ENCODE peak calls at places on chromosomes 4 and X, in ten cellular contexts. One of them, this sample, is unnamed. For H3K4me1, the result is how much of the 10 kb centered on the place peaks cover.

GRCh38 chr4:171340282-171340681 is 472.9 kb upstream of the GALNTL6 start:
- DNase-seq in endothelial cell of umbilical vein: no peak
- DNase-seq in IMR-90: no peak
- DNase-seq in K562: no peak
- DNase-seq in ovary: no peak
- DNase-seq in thyroid gland: no peak
- DNase-seq in uterus: no peak
- DNase-seq in esophagus muscularis mucosa: no peak
- DNase-seq in body of pancreas: no peak
- DNase-seq in esophagus squamous epithelium: no peak
- DNase-seq in this sample: no peak

GRCh38 chr4:87317527-87317926 is 5.2 kb downstream of the HSD17B13 start:
- DNase-seq in uterus: no peak
- DNase-seq in IMR-90: peak
- DNase-seq in K562: no peak
- DNase-seq in ovary: no peak
- DNase-seq in endothelial cell of umbilical vein: no peak
- DNase-seq in body of pancreas: peak
- DNase-seq in esophagus squamous epithelium: no peak
- DNase-seq in esophagus muscularis mucosa: no peak
- DNase-seq in thyroid gland: no peak
- DNase-seq in this sample: no peak

GRCh38 chrX:57227691-57228090 is 58.8 kb upstream of the FAAH2 start:
- DNase-seq in K562: no peak
- DNase-seq in endothelial cell of umbilical vein: no peak
- DNase-seq in ovary: no peak
- DNase-seq in uterus: no peak
- DNase-seq in esophagus squamous epithelium: no peak
- DNase-seq in thyroid gland: no peak
- DNase-seq in esophagus muscularis mucosa: no peak
- DNase-seq in body of pancreas: no peak
- DNase-seq in IMR-90: no peak
- DNase-seq in this sample: no peak

GRCh38 chr4:107314156-107314555 is 278.0 kb upstream of the DKK2 start:
- DNase-seq in esophagus muscularis mucosa: no peak
- DNase-seq in body of pancreas: no peak
- DNase-seq in IMR-90: no peak
- DNase-seq in uterus: no peak
- DNase-seq in thyroid gland: no peak
- DNase-seq in K562: no peak
- DNase-seq in endothelial cell of umbilical vein: no peak
- DNase-seq in ovary: no peak
- DNase-seq in esophagus squamous epithelium: no peak
- DNase-seq in this sample: no peak

GRCh38 chr4:4641661-4642180 is 99.9 kb upstream of the STX18 start:
- DNase-seq in uterus: no peak
- DNase-seq in endothelial cell of umbilical vein: no peak
- DNase-seq in K562: no peak
- DNase-seq in esophagus squamous epithelium: no peak
- DNase-seq in body of pancreas: no peak
- DNase-seq in esophagus muscularis mucosa: no peak
- DNase-seq in thyroid gland: no peak
- DNase-seq in ovary: no peak
- DNase-seq in IMR-90: no peak
- DNase-seq in this sample: no peak

GRCh38 chr4:55574252-55574651 is 17.8 kb downstream of the PDCL2 start:
- DNase-seq in IMR-90: no peak
- DNase-seq in esophagus muscularis mucosa: no peak
- DNase-seq in uterus: no peak
- DNase-seq in body of pancreas: no peak
- DNase-seq in K562: no peak
- DNase-seq in endothelial cell of umbilical vein: no peak
- DNase-seq in esophagus squamous epithelium: no peak
- DNase-seq in ovary: no peak
- DNase-seq in thyroid gland: no peak
- DNase-seq in this sample: no peak

GRCh38 chrX:39969099-39969825 is 128.5 kb downstream of the BCOR start:
- DNase-seq in IMR-90: no peak
- DNase-seq in thyroid gland: peak
- DNase-seq in endothelial cell of umbilical vein: peak
- DNase-seq in esophagus muscularis mucosa: no peak
- DNase-seq in esophagus squamous epithelium: no peak
- DNase-seq in ovary: no peak
- DNase-seq in body of pancreas: no peak
- DNase-seq in uterus: no peak
- DNase-seq in K562: no peak
- DNase-seq in this sample: no peak

GRCh38 chrX:40005290-40006011 is 92.3 kb downstream of the BCOR start:
- DNase-seq in thyroid gland: no peak
- DNase-seq in esophagus squamous epithelium: no peak
- DNase-seq in uterus: no peak
- DNase-seq in body of pancreas: no peak
- DNase-seq in endothelial cell of umbilical vein: no peak
- DNase-seq in ovary: no peak
- DNase-seq in K562: no peak
- DNase-seq in IMR-90: no peak
- DNase-seq in esophagus muscularis mucosa: no peak
- DNase-seq in this sample: no peak

GRCh38 chr4:129254126-129254525 is 158.2 kb downstream of the C4orf33 start:
- DNase-seq in IMR-90: no peak
- DNase-seq in ovary: no peak
- DNase-seq in esophagus squamous epithelium: no peak
- DNase-seq in endothelial cell of umbilical vein: no peak
- DNase-seq in body of pancreas: no peak
- DNase-seq in thyroid gland: no peak
- DNase-seq in esophagus muscularis mucosa: no peak
- DNase-seq in uterus: no peak
- DNase-seq in K562: no peak
- DNase-seq in this sample: no peak

GRCh38 chrX:44020693-44021092 is 47.5 kb upstream of the NDP start:
- DNase-seq in esophagus muscularis mucosa: no peak
- DNase-seq in ovary: no peak
- DNase-seq in K562: no peak
- DNase-seq in thyroid gland: no peak
- DNase-seq in IMR-90: no peak
- DNase-seq in endothelial cell of umbilical vein: no peak
- DNase-seq in uterus: no peak
- DNase-seq in esophagus squamous epithelium: no peak
- DNase-seq in body of pancreas: no peak
- DNase-seq in this sample: no peak

GRCh38 chr4:8308856-8309771 is 39.6 kb downstream of the HTRA3 start:
- DNase-seq in esophagus squamous epithelium: no peak
- DNase-seq in endothelial cell of umbilical vein: no peak
- DNase-seq in ovary: peak
- DNase-seq in K562: no peak
- DNase-seq in esophagus muscularis mucosa: no peak
- DNase-seq in thyroid gland: peak
- DNase-seq in uterus: peak
- DNase-seq in body of pancreas: no peak
- DNase-seq in IMR-90: peak
- DNase-seq in this sample: peak

GRCh38 chrX:9465380-9466114 is 689 bp downstream of the TBL1X start:
- DNase-seq in esophagus muscularis mucosa: no peak
- DNase-seq in ovary: peak
- DNase-seq in endothelial cell of umbilical vein: peak
- DNase-seq in body of pancreas: no peak
- DNase-seq in esophagus squamous epithelium: no peak
- DNase-seq in uterus: no peak
- DNase-seq in IMR-90: no peak
- DNase-seq in thyroid gland: peak
- DNase-seq in K562: peak
- DNase-seq in this sample: no peak

GRCh38 chrX:149713279-149714050 is 1.6 kb downstream of the MAGEA11 start:
- DNase-seq in esophagus muscularis mucosa: no peak
- DNase-seq in thyroid gland: no peak
- DNase-seq in uterus: no peak
- DNase-seq in IMR-90: no peak
- DNase-seq in endothelial cell of umbilical vein: no peak
- DNase-seq in K562: no peak
- DNase-seq in esophagus squamous epithelium: no peak
- DNase-seq in ovary: no peak
- DNase-seq in body of pancreas: no peak
- DNase-seq in this sample: no peak

DNA sequence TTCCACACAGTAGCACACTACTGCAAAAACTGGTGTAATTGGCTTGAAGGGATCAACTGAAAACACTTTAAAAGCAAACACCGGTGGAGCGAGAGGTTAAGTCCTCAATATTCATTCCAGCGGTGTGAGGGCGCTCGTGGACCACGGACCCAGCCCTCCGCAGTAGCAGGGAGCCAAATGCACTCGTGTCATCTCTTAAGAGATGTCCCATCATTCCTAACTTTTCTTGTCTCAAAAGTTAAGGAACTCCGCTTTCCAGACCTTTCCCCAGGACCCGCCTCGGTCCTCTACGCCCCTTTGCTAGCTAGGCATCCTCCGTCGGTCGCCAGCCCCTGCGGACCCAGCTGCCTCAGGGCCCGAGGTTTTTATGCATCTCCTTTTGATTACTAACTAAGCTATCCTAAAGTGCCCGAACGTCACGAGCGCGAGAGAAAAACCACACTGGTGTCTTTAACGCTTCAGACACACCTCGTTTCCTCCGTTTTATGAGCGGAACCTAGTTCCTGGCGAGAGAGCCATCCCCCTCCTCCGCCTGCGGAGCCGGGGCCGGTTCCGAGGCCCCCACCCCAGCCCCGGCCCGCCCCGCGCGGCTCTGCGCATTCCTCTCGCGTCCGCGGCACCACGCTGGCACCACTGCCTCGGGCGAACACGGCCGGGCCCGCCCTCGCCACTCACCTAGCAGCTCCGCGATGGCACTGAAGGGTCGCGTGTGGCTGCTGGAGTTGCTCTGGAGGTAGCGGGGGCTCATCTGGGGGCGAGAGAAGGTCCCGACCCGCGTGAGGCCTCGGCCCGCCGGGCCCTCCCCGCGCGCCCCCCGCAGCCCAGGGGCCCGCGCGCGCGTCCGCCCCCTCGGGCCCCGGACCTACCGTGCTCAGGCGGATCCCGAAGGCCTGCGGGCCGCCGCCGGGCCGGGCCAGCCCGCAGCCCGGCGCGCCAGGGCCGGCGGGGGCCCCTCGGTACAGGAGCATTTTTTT is 723 bp downstream of the MORC4 start:
- DNase-seq in uterus: peak
- DNase-seq in esophagus squamous epithelium: no peak
- DNase-seq in esophagus muscularis mucosa: no peak
- DNase-seq in IMR-90: peak
- DNase-seq in K562: no peak
- DNase-seq in ovary: peak
- DNase-seq in thyroid gland: peak
- DNase-seq in endothelial cell of umbilical vein: peak
- DNase-seq in body of pancreas: peak
- DNase-seq in this sample: peak
- TF ChIP-seq CTCF in uterus: peak
- TF ChIP-seq CTCF in esophagus squamous epithelium: peak
- TF ChIP-seq CTCF in esophagus muscularis mucosa: peak
- TF ChIP-seq CTCF in IMR-90: peak
- TF ChIP-seq CTCF in K562: peak
- TF ChIP-seq CTCF in ovary: peak
- TF ChIP-seq CTCF in thyroid gland: peak
- TF ChIP-seq CTCF in endothelial cell of umbilical vein: peak
- TF ChIP-seq CTCF in body of pancreas: peak
- TF ChIP-seq CTCF in this sample: peak

GRCh38 chr4:76420901-76421581 is at the start of gene CCDC158:
- DNase-seq in body of pancreas: peak
- DNase-seq in esophagus muscularis mucosa: no peak
- DNase-seq in esophagus squamous epithelium: no peak
- DNase-seq in ovary: no peak
- DNase-seq in IMR-90: no peak
- DNase-seq in endothelial cell of umbilical vein: no peak
- DNase-seq in thyroid gland: peak
- DNase-seq in uterus: no peak
- DNase-seq in K562: no peak
- DNase-seq in this sample: peak
- TF ChIP-seq POLR2A in body of pancreas: peak
- TF ChIP-seq POLR2A in esophagus muscularis mucosa: no peak
- TF ChIP-seq POLR2A in esophagus squamous epithelium: no peak
- TF ChIP-seq POLR2A in ovary: no peak
- TF ChIP-seq POLR2A in IMR-90: no peak
- TF ChIP-seq POLR2A in endothelial cell of umbilical vein: no peak
- TF ChIP-seq POLR2A in thyroid gland: no peak
- TF ChIP-seq POLR2A in uterus: no peak
- TF ChIP-seq POLR2A in K562: no peak
- TF ChIP-seq POLR2A in this sample: no peak

DNA sequence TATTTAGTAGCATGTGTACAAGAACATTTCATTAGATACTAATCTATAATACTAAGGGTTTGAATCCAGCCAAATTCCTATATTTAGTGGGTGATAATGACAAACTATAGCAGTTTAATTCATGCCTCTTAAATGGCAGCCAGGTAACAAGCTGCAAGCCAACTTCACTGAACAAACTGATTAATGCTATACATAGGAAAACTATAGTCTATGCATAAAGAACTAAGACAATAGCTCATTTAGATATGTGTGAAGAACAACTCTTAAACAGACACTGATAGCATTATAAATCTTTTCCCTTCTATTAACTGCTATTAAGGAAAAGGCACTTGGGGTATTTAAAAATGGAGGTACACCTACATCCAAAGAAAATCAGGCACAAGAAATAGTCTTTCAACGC is 19.1 kb downstream of the ACSL1 start:
- DNase-seq in esophagus muscularis mucosa: no peak
- DNase-seq in uterus: no peak
- DNase-seq in IMR-90: no peak
- DNase-seq in endothelial cell of umbilical vein: no peak
- DNase-seq in ovary: no peak
- DNase-seq in K562: no peak
- DNase-seq in thyroid gland: no peak
- DNase-seq in esophagus squamous epithelium: no peak
- DNase-seq in body of pancreas: no peak
- DNase-seq in this sample: no peak
- H3K4me1 ChIP-seq in esophagus muscularis mucosa: under half
- H3K4me1 ChIP-seq in uterus: under half
- H3K4me1 ChIP-seq in IMR-90: under half
- H3K4me1 ChIP-seq in endothelial cell of umbilical vein: under half
- H3K4me1 ChIP-seq in ovary: under half
- H3K4me1 ChIP-seq in K562: under half
- H3K4me1 ChIP-seq in thyroid gland: under half
- H3K4me1 ChIP-seq in esophagus squamous epithelium: under half
- H3K4me1 ChIP-seq in body of pancreas: half or more
- H3K4me1 ChIP-seq in this sample: under half

DNA sequence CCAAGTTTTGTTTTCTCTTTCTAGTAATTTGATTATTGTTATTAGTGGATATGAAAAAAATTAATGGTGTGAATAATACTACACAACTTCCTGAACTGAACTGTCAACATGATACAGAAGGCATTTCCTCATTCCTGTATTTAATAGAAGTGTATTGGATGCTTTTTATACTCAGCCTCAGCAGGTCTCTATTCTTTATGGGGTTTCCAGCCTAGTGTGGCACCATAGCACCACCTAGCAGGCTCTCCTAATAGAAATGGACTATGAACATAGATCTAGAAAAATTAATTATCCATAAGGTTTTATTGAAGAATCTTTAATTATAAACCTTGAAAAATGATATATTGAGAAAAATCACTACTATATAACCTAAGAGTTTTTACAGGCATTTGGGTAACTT is 52.4 kb downstream of the GLRB start:
- DNase-seq in thyroid gland: no peak
- DNase-seq in ovary: no peak
- DNase-seq in esophagus squamous epithelium: no peak
- DNase-seq in K562: no peak
- DNase-seq in esophagus muscularis mucosa: no peak
- DNase-seq in endothelial cell of umbilical vein: peak
- DNase-seq in uterus: no peak
- DNase-seq in IMR-90: peak
- DNase-seq in body of pancreas: peak
- DNase-seq in this sample: no peak
- TF ChIP-seq CTCF in thyroid gland: peak
- TF ChIP-seq CTCF in ovary: no peak
- TF ChIP-seq CTCF in esophagus squamous epithelium: no peak
- TF ChIP-seq CTCF in K562: no peak
- TF ChIP-seq CTCF in esophagus muscularis mucosa: peak
- TF ChIP-seq CTCF in endothelial cell of umbilical vein: peak
- TF ChIP-seq CTCF in uterus: peak
- TF ChIP-seq CTCF in IMR-90: peak
- TF ChIP-seq CTCF in body of pancreas: peak
- TF ChIP-seq CTCF in this sample: peak

This sample was measured in heart left ventricle.